ENCODE peak calls at places on chromosome 21, in eight cellular contexts. D is Caco-2, T is spleen, I is right lobe of liver, O is astrocyte of the cerebellum, F is progenitor cell of endocrine pancreas, B is cardiac fibroblast, Q is astrocyte of the spinal cord. L is an unnamed sample.

GRCh38 chr21:41611966-41612606 is 104.1 kb upstream of the TMPRSS2 start:
- DNase-seq in D (peak), T (no peak), I (no peak), O (no peak), F (no peak), B (peak), Q (no peak), L (peak)

GRCh38 chr21:35637431-35637830 is 422.9 kb downstream of the SETD4 start:
- DNase-seq in D (no peak), T (no peak), I (no peak), O (no peak), F (no peak), B (peak), Q (peak), L (no peak)

GRCh38 chr21:14096172-14096571 is 114.6 kb downstream of the LIPI start:
- DNase-seq in D (no peak), T (no peak), I (no peak), O (no peak), F (no peak), B (no peak), Q (no peak), L (no peak)

GRCh38 chr21:42360317-42360716 is 6.0 kb downstream of the TFF1 start:
- DNase-seq in D (no peak), T (peak), I (no peak), O (no peak), F (no peak), B (no peak), Q (no peak), L (no peak)

GRCh38 chr21:28627691-28628090 is 365.0 kb downstream of the LTN1 start:
- DNase-seq in D (no peak), T (no peak), I (no peak), O (no peak), F (no peak), B (peak), Q (no peak), L (no peak)

GRCh38 chr21:22516230-22516629 is 1518.0 kb downstream of the NCAM2 start:
- DNase-seq in D (no peak), T (no peak), I (no peak), O (no peak), F (no peak), B (no peak), Q (no peak), L (no peak)

GRCh38 chr21:15742052-15742451 is 12.3 kb downstream of the USP25 start:
- DNase-seq in D (no peak), T (no peak), I (no peak), O (no peak), F (no peak), B (no peak), Q (no peak), L (no peak)

GRCh38 chr21:38668501-38668900 is 137.2 kb upstream of the ETS2 start:
- DNase-seq in D (no peak), T (no peak), I (no peak), O (no peak), F (no peak), B (no peak), Q (no peak), L (no peak)

GRCh38 chr21:40053007-40053406 is 185.8 kb downstream of the PCP4 start:
- DNase-seq in D (no peak), T (no peak), I (no peak), O (peak), F (no peak), B (no peak), Q (peak), L (no peak)

GRCh38 chr21:35828161-35828560 is 232.2 kb downstream of the SETD4 start:
- DNase-seq in D (no peak), T (no peak), I (no peak), O (no peak), F (no peak), B (no peak), Q (no peak), L (no peak)

GRCh38 chr21:39453571-39454179 is 1.9 kb downstream of the SH3BGR start:
- DNase-seq in D (no peak), T (no peak), I (no peak), O (no peak), F (no peak), B (no peak), Q (no peak), L (no peak)

GRCh38 chr21:27129215-27129614 is 162.3 kb upstream of the ADAMTS5 start:
- DNase-seq in D (no peak), T (no peak), I (no peak), O (no peak), F (no peak), B (no peak), Q (no peak), L (no peak)

GRCh38 chr21:42403611-42404231 is at the start of gene UBASH3A:
- DNase-seq in D (no peak), T (peak), I (no peak), O (no peak), F (no peak), B (no peak), Q (no peak), L (no peak)

GRCh38 chr21:33214056-33214455 is 15.7 kb upstream of the IFNAR2 start:
- DNase-seq in D (no peak), T (no peak), I (no peak), O (no peak), F (no peak), B (no peak), Q (no peak), L (no peak)

GRCh38 chr21:31521515-31521914 is 138.0 kb upstream of the SOD1 start:
- DNase-seq in D (no peak), T (no peak), I (no peak), O (no peak), F (no peak), B (no peak), Q (no peak), L (no peak)

GRCh38 chr21:39037807-39038405 is 145.3 kb downstream of the PSMG1 start:
- DNase-seq in D (no peak), T (no peak), I (no peak), O (no peak), F (no peak), B (peak), Q (no peak), L (no peak)

GRCh38 chr21:27423073-27423472 is 456.2 kb upstream of the ADAMTS5 start:
- DNase-seq in D (no peak), T (no peak), I (no peak), O (peak), F (no peak), B (peak), Q (peak), L (no peak)

GRCh38 chr21:42021751-42022430 is 11.7 kb upstream of the ZBTB21 start:
- DNase-seq in D (no peak), T (no peak), I (peak), O (no peak), F (no peak), B (no peak), Q (peak), L (no peak)

DNA sequence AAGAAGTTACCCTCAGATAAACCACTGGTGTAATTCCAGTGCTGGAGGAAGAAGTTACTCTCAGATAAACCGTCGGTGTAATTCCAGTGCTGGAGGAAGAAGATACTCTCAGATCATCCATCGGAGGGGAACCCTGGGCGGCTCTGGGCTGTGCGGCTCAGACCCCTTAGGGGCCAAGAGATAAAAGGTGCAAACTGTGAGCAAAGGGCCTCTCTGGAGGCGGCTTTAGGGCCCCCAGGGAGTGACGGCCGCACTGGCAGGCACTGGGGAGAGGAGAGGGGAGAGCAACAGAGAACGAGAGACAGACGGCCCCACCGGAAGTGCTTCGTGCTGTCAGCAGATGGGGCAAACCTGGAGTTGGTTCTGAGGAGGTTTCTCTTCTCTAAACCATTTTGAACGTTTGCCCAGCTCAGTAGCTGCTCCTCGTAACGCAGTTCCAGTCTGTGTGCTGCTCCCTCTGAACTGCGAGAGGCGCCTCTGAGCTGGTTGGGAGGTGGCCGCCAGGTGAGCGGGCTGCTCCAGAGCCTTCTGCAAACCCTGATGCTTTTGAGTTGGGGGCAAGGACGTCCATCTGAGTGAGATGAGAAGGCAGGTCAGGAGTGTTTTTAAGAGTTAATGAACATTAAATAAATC is 62.6 kb upstream of the COL6A1 start:
- DNase-seq in D (no peak), T (no peak), I (no peak), O (no peak), F (no peak), B (no peak), Q (no peak), L (no peak)
- TF ChIP-seq CTCF in D (no peak), T (no peak), I (no peak), O (peak), F (no peak), B (no peak), Q (no peak), L (no peak)

GRCh38 chr21:44049182-44049581 is 37.1 kb downstream of the TRAPPC10 start:
- DNase-seq in D (no peak), T (no peak), I (no peak), O (no peak), F (no peak), B (no peak), Q (no peak), L (no peak)
- TF ChIP-seq CTCF in D (no peak), T (no peak), I (no peak), O (no peak), F (no peak), B (no peak), Q (no peak), L (no peak)

GRCh38 chr21:25313891-25314646 is 293.2 kb downstream of the MRPL39 start:
- DNase-seq in D (no peak), T (no peak), I (no peak), O (peak), F (no peak), B (peak), Q (peak), L (no peak)
- TF ChIP-seq CTCF in D (no peak), T (no peak), I (no peak), O (peak), F (peak), B (peak), Q (peak), L (peak)

DNA sequence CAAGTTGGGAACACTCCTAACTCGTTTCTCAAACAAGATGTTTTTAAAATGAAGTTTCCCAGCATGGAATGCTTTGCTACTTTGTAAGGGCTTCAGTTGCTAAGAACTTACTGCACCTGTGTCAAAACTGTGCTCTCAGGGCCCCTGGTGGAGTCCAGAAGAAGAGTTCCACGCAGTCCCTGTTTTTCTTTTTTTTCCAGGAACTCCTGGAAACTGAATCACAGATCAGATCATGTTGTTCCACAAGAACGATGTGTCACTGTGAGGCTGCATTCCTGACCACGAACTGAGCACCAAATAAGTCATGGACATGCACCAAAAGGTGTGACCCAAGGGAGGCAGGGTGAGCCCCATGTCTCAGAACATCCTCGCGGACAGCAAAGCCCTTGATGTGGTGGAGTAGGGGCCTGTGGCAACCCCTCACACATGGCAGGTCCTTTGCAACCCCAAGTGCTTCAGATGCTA is 257.2 kb downstream of the KCNJ6 start:
- DNase-seq in D (no peak), T (no peak), I (no peak), O (peak), F (no peak), B (peak), Q (peak), L (no peak)
- TF ChIP-seq CTCF in D (no peak), T (no peak), I (no peak), O (peak), F (peak), B (peak), Q (peak), L (no peak)

DNA sequence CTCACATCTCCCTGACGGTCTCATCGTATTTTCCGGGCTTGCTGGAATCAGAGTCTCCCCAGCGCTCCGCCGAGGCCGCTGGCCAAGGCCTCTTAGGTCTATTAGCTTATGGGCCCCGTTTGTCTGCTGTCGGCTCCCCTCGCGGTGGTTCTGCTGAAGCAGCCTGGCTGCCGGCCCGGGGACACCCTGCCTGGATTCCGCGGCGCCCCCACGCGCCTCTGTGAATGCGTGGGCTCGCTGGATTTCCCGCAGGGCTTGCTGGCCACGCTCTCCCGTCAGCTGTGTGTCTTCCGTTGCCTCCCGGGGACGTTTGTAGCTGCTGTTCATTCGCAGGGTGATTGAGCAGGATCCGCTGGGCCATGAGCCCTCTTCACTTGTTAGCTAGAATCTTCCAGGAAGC is 8.4 kb downstream of the LRRC3 start:
- DNase-seq in D (no peak), T (peak), I (no peak), O (no peak), F (no peak), B (no peak), Q (no peak), L (no peak)
- TF ChIP-seq CTCF in D (no peak), T (no peak), I (no peak), O (no peak), F (no peak), B (no peak), Q (no peak), L (no peak)

DNA sequence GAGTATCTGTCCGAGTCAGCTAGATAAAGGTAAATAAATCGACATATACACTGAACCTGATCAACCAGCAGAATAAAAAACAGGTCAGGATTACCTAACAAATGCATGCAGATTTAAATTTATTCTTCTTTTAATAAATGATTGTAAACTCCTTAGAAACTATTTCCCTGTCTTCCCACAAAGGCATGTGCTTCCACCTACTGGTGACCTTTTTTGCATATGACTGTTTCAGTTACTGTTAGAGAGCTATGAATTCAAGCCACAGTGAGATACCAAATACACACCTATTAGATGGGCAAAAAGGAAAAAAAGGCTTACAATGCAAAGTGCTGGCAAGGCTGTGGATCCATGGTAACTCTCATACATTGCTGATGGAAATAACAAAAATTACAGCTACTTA is 957.4 kb upstream of the NCAM2 start:
- DNase-seq in D (no peak), T (no peak), I (no peak), O (no peak), F (no peak), B (no peak), Q (no peak), L (no peak)
- TF ChIP-seq CTCF in D (peak), T (no peak), I (peak), O (no peak), F (peak), B (no peak), Q (no peak), L (no peak)

DNA sequence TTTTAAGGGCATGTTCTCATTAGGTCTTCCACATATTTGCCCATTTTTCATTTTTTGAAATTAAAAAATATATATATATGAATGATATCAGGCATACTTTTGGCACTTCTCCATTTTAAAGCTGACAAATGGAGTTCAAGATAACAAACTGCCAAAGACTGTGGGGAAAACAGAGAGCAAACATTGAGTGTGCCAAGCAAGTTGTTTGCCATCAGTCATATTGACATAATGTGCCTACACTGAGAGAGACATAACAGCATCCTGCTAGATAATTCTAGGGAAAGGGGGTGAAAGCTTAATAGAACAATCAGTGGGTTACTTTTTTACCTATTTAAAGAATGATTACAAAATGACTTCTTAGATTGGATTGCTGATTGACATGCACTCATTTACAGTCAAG is 529.4 kb upstream of the CXADR start:
- DNase-seq in D (no peak), T (no peak), I (no peak), O (no peak), F (no peak), B (no peak), Q (no peak), L (no peak)
- TF ChIP-seq CTCF in D (no peak), T (no peak), I (no peak), O (no peak), F (no peak), B (no peak), Q (no peak), L (no peak)

DNA sequence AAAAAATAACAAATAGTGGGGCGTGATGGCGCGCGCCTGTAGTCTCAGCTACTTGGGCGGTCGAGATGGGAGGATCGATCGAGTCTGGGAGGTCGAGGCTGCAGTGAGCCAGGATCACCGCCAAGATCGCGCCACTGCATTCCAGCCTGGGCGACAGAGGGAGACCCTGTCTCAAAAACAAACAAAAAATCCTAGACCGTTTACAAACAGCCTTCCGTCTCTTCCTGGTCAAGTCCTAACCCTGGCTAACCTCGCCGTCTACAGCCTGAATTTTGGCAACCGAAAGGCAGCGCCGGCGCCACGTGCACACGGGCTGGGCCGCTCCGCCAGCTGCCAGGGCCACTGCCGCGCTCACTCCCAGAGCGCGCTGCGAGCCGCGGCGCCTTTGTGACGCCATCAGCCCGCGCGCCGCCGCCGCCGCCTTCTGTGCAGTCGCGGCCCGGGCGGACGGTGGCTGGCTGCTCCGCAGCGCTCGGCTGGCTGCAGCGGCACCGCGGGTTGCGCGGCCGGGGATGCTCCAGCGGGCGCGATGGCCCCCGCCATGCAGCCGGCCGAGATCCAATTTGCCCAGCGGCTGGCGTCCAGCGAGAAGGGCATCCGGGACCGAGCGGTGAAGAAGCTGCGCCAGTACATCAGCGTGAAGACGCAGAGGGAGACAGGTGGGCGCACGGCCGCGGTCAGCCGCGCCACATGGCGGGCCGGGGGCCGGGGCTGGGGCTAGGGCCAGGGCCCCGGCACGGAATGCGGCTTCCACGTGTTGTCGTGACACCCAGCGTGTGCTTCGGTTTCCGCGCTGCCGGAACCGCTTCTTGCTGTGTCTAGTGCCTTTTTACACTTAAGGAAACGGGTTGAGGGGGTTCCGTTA is at the start of the genes HSF2BP and RRP1B:
- DNase-seq in D (peak), T (peak), I (peak), O (peak), F (peak), B (peak), Q (peak), L (peak)
- TF ChIP-seq CTCF in D (no peak), T (no peak), I (no peak), O (no peak), F (peak), B (no peak), Q (no peak), L (no peak)

L was measured in GM13977.